ENCODE peak calls at places on chromosome 17, in nine cellular contexts. S is brain microvascular endothelial cell, R is thoracic aorta, H is GM23248, B is fibroblast of lung, T is MG63, K is body of pancreas, F is breast epithelium, O is SK-N-SH. L is an unnamed sample.

GRCh38 chr17:1920948-1921351 is 91.1 kb downstream of the RPA1 start:
- DNase-seq in H (no peak), O (no peak), B (peak; percentile 21), T (peak; percentile 49), K (no peak), F (peak; percentile 62), S (no peak), R (no peak), L (no peak)

GRCh38 chr17:10836145-10836544 is 1.7 kb downstream of the PIRT start:
- DNase-seq in T (no peak), F (no peak), S (no peak), O (no peak), K (no peak), B (no peak), R (no peak), H (no peak), L (no peak)

GRCh38 chr17:8080799-8081219 is 6.7 kb downstream of the ALOX12B start:
- DNase-seq in S (no peak), F (no peak), B (no peak), T (no peak), H (peak; percentile 45), R (no peak), K (no peak), O (no peak), L (peak; percentile 75)

GRCh38 chr17:27503636-27504035 is 47.4 kb downstream of the KSR1 start:
- DNase-seq in T (no peak), K (no peak), H (no peak), B (no peak), F (no peak), O (no peak), S (no peak), R (no peak), L (no peak)

GRCh38 chr17:36602924-36603384 is 1.6 kb downstream of the MRM1 start:
- DNase-seq in H (peak; percentile 71), S (peak; percentile 63), R (no peak), O (peak; percentile 88), K (peak; percentile 74), T (peak; percentile 76), F (peak; percentile 49), B (peak; percentile 62), L (peak; percentile 90)

GRCh38 chr17:78206298-78206697 is 7.8 kb upstream of the BIRC5 start:
- DNase-seq in R (no peak), T (no peak), S (no peak), K (no peak), O (no peak), B (no peak), F (no peak), H (no peak), L (no peak)

GRCh38 chr17:36500745-36501225 is 14.3 kb downstream of the ZNHIT3 start:
- DNase-seq in K (no peak), O (no peak), F (no peak), T (no peak), H (no peak), B (no peak), R (no peak), S (no peak), L (peak; percentile 33)

GRCh38 chr17:14299261-14300093 is 1.4 kb upstream of the HS3ST3B1 start:
- DNase-seq in K (peak; percentile 34), F (no peak), O (no peak), H (peak; percentile 85), B (peak; percentile 63), T (peak; percentile 26), R (no peak), S (no peak), L (peak; percentile 68)

GRCh38 chr17:29883497-29883896 is 46.5 kb downstream of the SSH2 start:
- DNase-seq in B (peak; percentile 19), R (no peak), H (peak; percentile 24), T (no peak), K (no peak), O (no peak), F (no peak), S (no peak), L (no peak)

GRCh38 chr17:47987240-47987835 is 16.4 kb downstream of the CDK5RAP3 start:
- DNase-seq in K (peak; percentile 53), T (peak; percentile 85), F (no peak), H (peak; percentile 44), S (no peak), O (peak; percentile 87), R (no peak), B (peak; percentile 64), L (peak; percentile 69)

GRCh38 chr17:68319420-68320162 is 28.3 kb downstream of the ARSG start:
- DNase-seq in R (no peak), F (no peak), K (no peak), H (no peak), S (no peak), O (no peak), B (no peak), T (no peak), L (no peak)

GRCh38 chr17:746783-747629 is 5.1 kb downstream of the GEMIN4 start:
- DNase-seq in K (no peak), S (no peak), F (no peak), H (no peak), B (no peak), R (no peak), O (no peak), T (no peak), L (no peak)

DNA sequence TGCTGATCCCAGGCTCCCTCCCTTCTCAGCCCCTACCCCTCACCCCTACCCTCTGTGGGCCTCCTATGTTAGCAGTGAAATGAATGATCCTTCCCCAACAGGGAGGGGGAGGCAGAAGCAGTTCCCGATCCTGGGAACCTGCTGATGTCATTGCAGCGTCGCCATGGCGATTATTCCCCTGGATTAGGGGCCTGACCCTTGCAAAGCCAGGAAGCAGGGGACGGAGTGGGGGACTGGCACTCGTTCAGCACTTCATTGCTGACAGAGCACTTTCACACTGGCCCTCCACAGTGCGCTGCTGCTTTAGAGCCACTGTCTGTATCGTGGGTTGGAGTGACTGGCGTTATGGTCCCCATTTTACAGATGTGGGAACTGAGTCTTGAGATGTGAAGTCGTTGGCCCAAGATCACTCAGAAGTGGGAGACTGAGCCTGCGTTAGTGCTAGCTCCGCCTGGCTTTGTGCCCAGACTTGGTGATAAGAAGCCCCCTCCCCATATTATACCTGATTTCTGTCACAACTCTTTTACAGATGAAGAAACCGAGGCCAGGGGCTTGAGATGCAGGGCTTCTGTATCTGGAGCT is 26.6 kb downstream of the LASP1 start:
- DNase-seq in O (no peak), H (no peak), S (no peak), K (no peak), B (no peak), F (no peak), R (no peak), T (no peak), L (peak; percentile 83)
- H3K36me3 ChIP-seq in O (peaks cover 26% of the 10 kb centered on the region), H (peaks cover 58% of the 10 kb centered on the region), S (peaks cover 69% of the 10 kb centered on the region), K (peaks cover 9% of the 10 kb centered on the region), B (peaks cover 42% of the 10 kb centered on the region), F (no peaks in the 10 kb centered on the region), R (peaks cover 31% of the 10 kb centered on the region), T (peaks cover 89% of the 10 kb centered on the region), L (peaks cover 24% of the 10 kb centered on the region)

GRCh38 chr17:4544135-4544651 is 11.0 kb downstream of the MYBBP1A start:
- DNase-seq in B (no peak), F (no peak), O (no peak), H (no peak), T (no peak), K (no peak), R (no peak), S (no peak), L (no peak)
- H3K36me3 ChIP-seq in B (peaks cover 28% of the 10 kb centered on the region), F (peaks cover 8% of the 10 kb centered on the region), O (peaks cover 8% of the 10 kb centered on the region), H (no peaks in the 10 kb centered on the region), T (peaks cover 10% of the 10 kb centered on the region), K (peaks cover 19% of the 10 kb centered on the region), R (peaks cover 51% of the 10 kb centered on the region), S (peaks cover 71% of the 10 kb centered on the region), L (peaks cover 43% of the 10 kb centered on the region)

GRCh38 chr17:50181601-50182345 is 16.0 kb downstream of the SGCA start:
- DNase-seq in T (no peak), H (peak; percentile 77), B (peak; percentile 77), S (no peak), O (no peak), K (no peak), F (no peak), R (no peak), L (no peak)

GRCh38 chr17:50181155-50181554 is 15.3 kb downstream of the SGCA start:
- DNase-seq in B (no peak), F (no peak), K (no peak), R (no peak), O (no peak), H (no peak), T (no peak), S (no peak), L (no peak)

GRCh38 chr17:50184057-50184456 is 17.4 kb downstream of the COL1A1 start:
- DNase-seq in H (peak; percentile 71), B (peak; percentile 41), O (peak; percentile 71), R (no peak), T (no peak), K (no peak), S (no peak), F (no peak), L (peak; percentile 85)

GRCh38 chr17:50183439-50184001 is 17.7 kb downstream of the SGCA start:
- DNase-seq in H (peak; percentile 65), F (no peak), R (no peak), K (no peak), O (no peak), B (peak; percentile 67), T (no peak), S (no peak), L (peak; percentile 71)

DNA sequence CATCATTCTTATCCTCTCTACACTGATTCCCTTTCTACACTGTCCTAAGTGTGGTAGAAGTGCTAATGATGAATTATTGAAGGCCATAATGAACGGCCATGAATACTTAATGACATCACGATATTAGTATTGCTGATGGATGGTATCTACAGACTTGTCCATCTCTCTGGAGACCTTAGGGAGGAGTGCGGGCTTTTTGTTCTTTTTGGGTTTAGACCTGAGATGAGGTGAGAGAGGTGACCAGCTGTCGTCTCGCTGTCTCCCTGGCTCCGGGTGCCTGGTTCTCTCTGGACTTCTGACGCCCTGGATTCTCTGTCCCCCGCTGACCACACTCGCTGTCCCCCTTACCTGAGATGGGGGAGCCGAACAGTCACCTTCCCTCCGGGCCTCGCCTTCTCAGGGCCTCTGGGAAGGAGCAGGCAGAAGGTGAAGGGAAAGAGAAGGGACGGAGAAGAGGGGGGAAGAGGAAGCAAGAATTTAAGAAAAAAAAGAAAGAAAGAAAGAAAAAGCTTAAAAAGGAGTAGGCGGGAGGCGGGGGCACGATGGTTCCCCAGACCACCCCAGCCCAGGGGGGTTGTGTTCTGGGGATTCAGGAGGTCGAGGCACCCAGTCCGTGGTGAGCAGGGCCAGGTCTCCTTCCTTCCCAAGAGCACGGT is 17.1 kb downstream of the SGCA start:
- DNase-seq in K (no peak), R (no peak), H (peak; percentile 49), B (peak; percentile 55), O (no peak), S (no peak), F (no peak), T (no peak), L (no peak)
- H3K36me3 ChIP-seq in K (no peaks in the 10 kb centered on the region), R (peaks cover 11% of the 10 kb centered on the region), H (peaks cover 22% of the 10 kb centered on the region), B (peaks cover 37% of the 10 kb centered on the region), O (peaks cover 39% of the 10 kb centered on the region), S (peaks cover 57% of the 10 kb centered on the region), F (no peaks in the 10 kb centered on the region), T (peaks cover 53% of the 10 kb centered on the region), L (peaks cover 7% of the 10 kb centered on the region)

GRCh38 chr17:83012873-83013778 is 66.3 kb upstream of the METRNL start:
- DNase-seq in S (peak; percentile 24), B (peak; percentile 95), R (no peak), F (no peak), T (no peak), H (no peak), K (no peak), O (peak; percentile 41), L (peak; percentile 60)
- H3K36me3 ChIP-seq in S (no peaks in the 10 kb centered on the region), B (no peaks in the 10 kb centered on the region), R (no peaks in the 10 kb centered on the region), F (no peaks in the 10 kb centered on the region), T (no peaks in the 10 kb centered on the region), H (no peaks in the 10 kb centered on the region), K (no peaks in the 10 kb centered on the region), O (no peaks in the 10 kb centered on the region), L (no peaks in the 10 kb centered on the region)

GRCh38 chr17:61755668-61756067 is 107.7 kb downstream of the BRIP1 start:
- DNase-seq in F (no peak), S (no peak), K (no peak), H (no peak), T (no peak), B (no peak), R (no peak), O (no peak), L (no peak)
- H3K36me3 ChIP-seq in F (no peaks in the 10 kb centered on the region), S (no peaks in the 10 kb centered on the region), K (no peaks in the 10 kb centered on the region), H (no peaks in the 10 kb centered on the region), T (peaks cover 20% of the 10 kb centered on the region), B (no peaks in the 10 kb centered on the region), R (no peaks in the 10 kb centered on the region), O (peaks cover 48% of the 10 kb centered on the region), L (no peaks in the 10 kb centered on the region)

L was measured in H7.